ENCODE peak calls at places on chromosomes 6 and 20, in five cellular contexts. C is K562, Y is GM12878, T is H1, R is HepG2. P is an unnamed sample.
A peak's percentile ranks its signal among the peaks of the same experiment; 100 is the strongest.

GRCh38 chr6:97189767-97190166 is 93.2 kb downstream of the MMS22L start:
- DNase-seq in T (no peak), R (no peak), C (no peak), Y (no peak), P (no peak)

GRCh38 chr6:4860387-4860786 is 84.2 kb downstream of the CDYL start:
- DNase-seq in C (no peak), Y (no peak), R (no peak), T (no peak), P (no peak)

GRCh38 chr6:110322151-110323003 is 35.8 kb downstream of the METTL24 start:
- DNase-seq in C (no peak), Y (no peak), T (no peak), R (no peak), P (no peak)

GRCh38 chr6:143759666-143760065 is 81.9 kb downstream of the PHACTR2 start:
- DNase-seq in R (no peak), Y (no peak), T (no peak), C (no peak), P (no peak)

GRCh38 chr20:16637814-16638213 is 64.6 kb upstream of the KIF16B start:
- DNase-seq in Y (no peak), C (no peak), R (no peak), T (no peak), P (no peak)

GRCh38 chr20:57397693-57398108 is 6.5 kb downstream of the RBM38 start:
- DNase-seq in T (no peak), Y (no peak), R (no peak), C (no peak), P (no peak)

GRCh38 chr6:2505624-2506023 is 245.1 kb downstream of the MYLK4 start:
- DNase-seq in C (peak; percentile 37), R (no peak), T (no peak), Y (no peak), P (peak; percentile 21)

GRCh38 chr20:50582591-50583234 is 72.5 kb downstream of the PTPN1 start:
- DNase-seq in R (no peak), Y (no peak), C (no peak), T (no peak), P (no peak)

GRCh38 chr6:36746251-36746650 is 48.6 kb downstream of the RAB44 start:
- DNase-seq in C (no peak), T (no peak), R (no peak), Y (no peak), P (no peak)

GRCh38 chr6:150848400-150848799 is 17.1 kb upstream of the MTHFD1L start:
- DNase-seq in R (no peak), Y (no peak), C (no peak), T (no peak), P (no peak)

GRCh38 chr6:145845557-145845956 is 31.0 kb upstream of the FBXO30 start:
- DNase-seq in R (no peak), T (no peak), Y (no peak), C (no peak), P (no peak)

GRCh38 chr6:153047386-153047785 is 44.9 kb upstream of the MTRF1L start:
- DNase-seq in C (no peak), Y (no peak), T (no peak), R (no peak), P (no peak)

GRCh38 chr20:63101781-63102719 is 95.3 kb upstream of the BHLHE23 start:
- DNase-seq in T (no peak), C (no peak), Y (no peak), R (no peak), P (no peak)

GRCh38 chr6:109458774-109459531 is 3.4 kb upstream of the MICAL1 start:
- DNase-seq in C (no peak), Y (peak; percentile 56), T (no peak), R (no peak), P (no peak)

GRCh38 chr6:150315626-150316025 is 53.2 kb upstream of the IYD start:
- DNase-seq in Y (no peak), T (no peak), C (no peak), R (no peak), P (no peak)

GRCh38 chr6:25652007-25652515 is at the start of gene SCGN:
- DNase-seq in T (peak; percentile 39), Y (no peak), C (peak; percentile 63), R (peak; percentile 55), P (no peak)

GRCh38 chr20:2922957-2923356 is 49.7 kb downstream of the PTPRA start:
- DNase-seq in C (no peak), Y (no peak), T (no peak), R (no peak), P (no peak)

GRCh38 chr6:15264902-15265761 is 19.3 kb downstream of the JARID2 start:
- DNase-seq in Y (no peak), R (no peak), T (no peak), C (peak; percentile 53), P (no peak)
- TF ChIP-seq JUND in Y (no peak), R (no peak), T (peak; percentile 12), C (no peak), P (no peak)

DNA sequence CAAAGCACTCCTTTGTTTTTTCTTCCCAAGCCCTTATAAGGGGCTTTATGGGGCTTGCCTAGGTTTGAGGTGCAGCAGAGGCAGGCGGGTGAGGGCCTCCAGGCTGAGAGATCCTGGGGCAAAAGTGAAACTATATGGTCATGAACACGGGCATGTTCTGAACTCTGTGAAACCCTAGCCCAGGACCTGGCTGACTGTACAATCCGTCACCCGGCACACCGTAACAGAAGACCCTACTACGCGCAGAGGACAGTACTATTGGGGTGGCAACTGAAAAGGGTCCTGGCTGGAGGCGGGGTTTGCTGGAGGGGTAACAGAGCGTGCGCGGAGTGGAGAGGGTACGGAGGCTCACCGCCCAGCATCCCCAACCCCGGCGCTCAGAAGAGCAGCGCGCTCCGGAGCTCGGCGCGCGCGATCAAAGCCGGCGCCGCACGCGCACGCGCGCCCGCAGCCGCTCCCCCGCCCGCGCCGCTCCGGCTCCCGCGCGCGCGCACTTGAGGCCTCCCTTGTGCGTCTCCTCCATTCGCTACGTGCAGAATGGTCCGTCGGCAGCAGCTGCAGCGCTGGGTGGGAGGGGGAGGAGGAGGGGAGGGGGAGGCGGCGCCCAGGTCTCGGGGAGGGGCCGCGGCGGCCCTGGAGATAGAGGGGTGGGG is 54.2 kb downstream of the MRPL14 start:
- DNase-seq in Y (no peak), T (no peak), C (peak; percentile 96), R (peak; percentile 82), P (no peak)
- TF ChIP-seq ATF3 in Y (no peak), T (no peak), C (no peak), R (no peak), P (no peak)

GRCh38 chr6:117917176-117917575 is 10.1 kb downstream of the SLC35F1 start:
- DNase-seq in Y (no peak), C (no peak), T (no peak), R (no peak), P (no peak)
- TF ChIP-seq JUND in Y (no peak), C (no peak), T (no peak), R (no peak), P (no peak)

GRCh38 chr20:42366626-42367025 is 748.4 kb upstream of the CHD6 start:
- DNase-seq in C (no peak), Y (no peak), R (no peak), T (no peak), P (no peak)
- TF ChIP-seq ATF3 in C (no peak), Y (no peak), R (no peak), T (no peak), P (no peak)

GRCh38 chr6:74066168-74066871 is 370.3 kb downstream of the CD109 start:
- DNase-seq in C (no peak), Y (no peak), T (no peak), R (no peak), P (no peak)
- TF ChIP-seq JUND in C (no peak), Y (no peak), T (no peak), R (no peak), P (no peak)

DNA sequence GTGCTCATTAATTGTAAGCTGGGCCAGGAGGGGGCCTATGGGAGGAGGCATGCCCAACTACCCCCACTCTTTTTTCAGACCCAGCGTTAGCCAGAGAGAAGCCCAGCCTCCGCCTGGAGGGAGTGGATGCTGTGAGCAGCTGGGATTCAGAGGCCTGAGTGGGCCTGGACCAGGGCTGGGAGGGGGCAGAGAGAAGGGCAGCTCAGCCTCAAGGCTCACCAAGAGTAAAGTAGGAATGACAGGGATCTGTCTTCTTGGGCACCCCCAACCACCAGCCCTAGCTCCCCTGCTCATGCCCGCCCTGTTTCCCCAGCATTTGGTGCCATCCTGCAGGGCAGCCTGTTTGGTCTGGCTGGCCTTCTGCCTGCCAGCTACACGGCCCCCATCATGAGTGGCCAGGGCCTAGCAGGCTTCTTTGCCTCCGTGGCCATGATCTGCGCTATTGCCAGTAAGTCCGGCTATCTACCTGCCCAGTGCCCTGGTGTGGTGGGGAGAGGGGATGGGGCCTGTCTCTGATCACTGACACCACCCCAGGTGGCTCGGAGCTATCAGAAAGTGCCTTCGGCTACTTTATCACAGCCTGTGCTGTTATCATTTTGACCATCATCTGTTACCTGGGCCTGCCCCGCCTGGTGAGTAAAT is 6.8 kb downstream of the SLC29A1 start:
- DNase-seq in R (no peak), C (no peak), Y (no peak), T (no peak), P (no peak)
- TF ChIP-seq ATF3 in R (no peak), C (no peak), Y (no peak), T (no peak), P (no peak)

GRCh38 chr20:32091888-32092346 is 17.6 kb upstream of the TM9SF4 start:
- DNase-seq in T (peak; percentile 62), C (peak; percentile 78), R (peak; percentile 82), Y (no peak), P (peak; percentile 62)
- TF ChIP-seq JUND in T (no peak), C (peak; percentile 4), R (no peak), Y (no peak), P (no peak)

GRCh38 chr6:170199716-170200115 is 91.2 kb downstream of the DLL1 start:
- DNase-seq in Y (no peak), C (no peak), R (no peak), T (no peak), P (no peak)

GRCh38 chr6:170198298-170198697 is 92.6 kb downstream of the DLL1 start:
- DNase-seq in T (no peak), R (no peak), Y (no peak), C (no peak), P (no peak)

GRCh38 chr6:170202416-170203135 is 88.3 kb downstream of the DLL1 start:
- DNase-seq in T (no peak), Y (no peak), C (no peak), R (no peak), P (no peak)

GRCh38 chr6:170201361-170201760 is 89.5 kb downstream of the DLL1 start:
- DNase-seq in T (no peak), R (no peak), Y (no peak), C (no peak), P (no peak)

DNA sequence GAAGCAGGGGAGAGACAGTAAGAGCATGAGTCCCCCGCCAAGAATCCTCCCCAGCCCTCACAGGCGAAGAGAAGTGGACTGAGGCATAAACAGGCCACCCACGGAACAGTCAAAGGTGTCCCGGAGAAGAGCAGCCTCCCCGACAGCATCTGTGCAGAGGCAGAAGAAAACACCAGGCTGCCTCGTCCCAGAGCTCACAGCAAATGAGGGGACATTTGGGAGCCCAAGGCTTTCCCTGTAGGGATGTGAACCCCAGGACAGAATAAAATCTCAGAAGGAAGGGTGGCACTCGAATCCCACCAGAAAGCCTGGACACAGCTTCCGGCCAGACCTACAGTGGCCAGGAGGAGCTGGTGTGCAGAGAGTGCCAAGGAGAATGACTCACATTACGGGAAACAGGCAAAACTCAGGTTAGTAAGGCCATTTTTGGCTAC is 90.4 kb downstream of the DLL1 start:
- DNase-seq in T (no peak), Y (no peak), C (no peak), R (no peak), P (no peak)
- TF ChIP-seq ATF3 in T (no peak), Y (no peak), C (no peak), R (no peak), P (no peak)

GRCh38 chr20:47659904-47660601 is 125.2 kb downstream of the SULF2 start:
- DNase-seq in T (no peak), Y (no peak), R (peak; percentile 87), C (no peak), P (no peak)
- TF ChIP-seq JUND in T (no peak), Y (no peak), R (no peak), C (no peak), P (no peak)